ENCODE peak calls at places on chromosomes 12 and 14, in five cellular contexts. T is GM12878, L is IMR-90, A is endothelial cell of umbilical vein, J is H1. B is an unnamed sample.

GRCh38 chr12:131057722-131058515 is 104.2 kb downstream of the ADGRD1 start:
- DNase-seq in T (no peak), L (no peak), A (no peak), J (no peak), B (no peak)

GRCh38 chr12:89135976-89136634 is 216.2 kb downstream of the DUSP6 start:
- DNase-seq in T (no peak), L (peak), A (no peak), J (no peak), B (peak)

GRCh38 chr14:34568803-34569202 is 29.3 kb upstream of the EAPP start:
- DNase-seq in T (no peak), L (no peak), A (no peak), J (no peak), B (no peak)

GRCh38 chr12:19755141-19755540 is 315.8 kb downstream of the AEBP2 start:
- DNase-seq in T (no peak), L (no peak), A (no peak), J (no peak), B (no peak)

GRCh38 chr12:12008232-12008850 is 62.4 kb upstream of the BCL2L14 start:
- DNase-seq in T (no peak), L (no peak), A (no peak), J (peak), B (no peak)

GRCh38 chr12:18074001-18074400 is 16.0 kb downstream of the RERGL start:
- DNase-seq in T (no peak), L (no peak), A (no peak), J (no peak), B (no peak)

GRCh38 chr12:18864900-18865561 is 127.1 kb downstream of the CAPZA3 start:
- DNase-seq in T (no peak), L (peak), A (no peak), J (no peak), B (no peak)

GRCh38 chr12:29103539-29103974 is 45.5 kb upstream of the FAR2 start:
- DNase-seq in T (peak), L (no peak), A (no peak), J (no peak), B (no peak)

GRCh38 chr14:68099348-68100045 is 279.9 kb downstream of the RAD51B start:
- DNase-seq in T (no peak), L (no peak), A (no peak), J (no peak), B (no peak)

GRCh38 chr12:94359761-94360160 is 99.9 kb downstream of the CEP83 start:
- DNase-seq in T (no peak), L (no peak), A (no peak), J (no peak), B (no peak)

GRCh38 chr12:131827961-131828534 is at the start of gene MMP17:
- DNase-seq in T (no peak), L (peak), A (peak), J (peak), B (no peak)

GRCh38 chr12:57089259-57090245 is 638 bp downstream of the NAB2 start:
- DNase-seq in T (no peak), L (peak), A (peak), J (peak), B (no peak)

GRCh38 chr12:26831959-26832816 is 806 bp downstream of the ITPR2 start:
- DNase-seq in T (no peak), L (peak), A (peak), J (peak), B (peak)

GRCh38 chr12:93783827-93784226 is 106.7 kb downstream of the CRADD start:
- DNase-seq in T (no peak), L (no peak), A (peak), J (no peak), B (no peak)

GRCh38 chr12:120468271-120468845 is 1.2 kb downstream of the SRSF9 start:
- DNase-seq in T (no peak), L (peak), A (no peak), J (peak), B (no peak)
- H2AFZ ChIP-seq in T (no peak), L (peak), A (no peak), J (no peak), B (no peak)

DNA sequence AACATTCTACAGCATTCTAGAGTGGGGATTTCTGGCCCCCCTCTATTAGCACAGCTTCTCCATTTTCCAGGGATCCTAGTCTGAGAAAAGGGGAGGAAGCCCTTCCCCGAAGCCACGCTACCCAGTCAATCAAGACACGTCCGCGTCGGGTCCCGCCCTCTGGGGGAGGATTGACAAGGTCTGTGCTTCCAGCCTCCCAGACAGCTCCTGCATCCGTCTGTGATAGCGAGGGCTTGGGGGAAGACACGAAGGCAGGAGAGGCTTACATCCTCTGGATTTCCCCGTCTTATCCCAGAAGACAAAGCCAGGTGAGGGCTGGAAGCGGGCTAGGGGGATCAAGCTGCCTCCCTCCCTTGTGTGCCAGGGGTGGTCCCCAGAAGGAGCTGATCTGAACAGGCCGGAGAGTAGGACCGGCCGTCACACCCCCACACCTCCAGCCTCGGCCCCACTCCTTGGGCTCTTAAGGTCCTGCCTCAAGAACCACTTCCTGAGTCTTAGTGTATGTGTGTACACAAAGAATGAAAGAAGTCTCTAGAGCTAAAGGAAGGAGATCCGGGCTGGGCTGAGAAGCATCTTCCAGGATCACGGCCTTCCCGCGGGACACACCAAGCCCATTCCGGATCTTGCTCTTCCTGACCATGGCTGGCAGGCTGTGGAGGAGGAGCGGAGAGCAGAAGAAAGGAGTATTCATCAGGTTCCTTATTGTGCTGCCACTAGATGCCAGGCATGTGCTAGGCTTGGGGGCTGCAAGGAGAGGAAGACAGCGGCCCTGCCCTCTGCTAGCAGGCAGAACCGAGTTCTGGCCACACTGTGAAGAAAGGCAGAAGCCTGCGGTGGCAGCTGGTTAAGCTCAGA is 1.0 kb upstream of the CD63 start:
- DNase-seq in T (no peak), L (peak), A (peak), J (no peak), B (peak)
- TF ChIP-seq POLR2A in T (peak), L (peak), A (peak), J (no peak), B (no peak)

DNA sequence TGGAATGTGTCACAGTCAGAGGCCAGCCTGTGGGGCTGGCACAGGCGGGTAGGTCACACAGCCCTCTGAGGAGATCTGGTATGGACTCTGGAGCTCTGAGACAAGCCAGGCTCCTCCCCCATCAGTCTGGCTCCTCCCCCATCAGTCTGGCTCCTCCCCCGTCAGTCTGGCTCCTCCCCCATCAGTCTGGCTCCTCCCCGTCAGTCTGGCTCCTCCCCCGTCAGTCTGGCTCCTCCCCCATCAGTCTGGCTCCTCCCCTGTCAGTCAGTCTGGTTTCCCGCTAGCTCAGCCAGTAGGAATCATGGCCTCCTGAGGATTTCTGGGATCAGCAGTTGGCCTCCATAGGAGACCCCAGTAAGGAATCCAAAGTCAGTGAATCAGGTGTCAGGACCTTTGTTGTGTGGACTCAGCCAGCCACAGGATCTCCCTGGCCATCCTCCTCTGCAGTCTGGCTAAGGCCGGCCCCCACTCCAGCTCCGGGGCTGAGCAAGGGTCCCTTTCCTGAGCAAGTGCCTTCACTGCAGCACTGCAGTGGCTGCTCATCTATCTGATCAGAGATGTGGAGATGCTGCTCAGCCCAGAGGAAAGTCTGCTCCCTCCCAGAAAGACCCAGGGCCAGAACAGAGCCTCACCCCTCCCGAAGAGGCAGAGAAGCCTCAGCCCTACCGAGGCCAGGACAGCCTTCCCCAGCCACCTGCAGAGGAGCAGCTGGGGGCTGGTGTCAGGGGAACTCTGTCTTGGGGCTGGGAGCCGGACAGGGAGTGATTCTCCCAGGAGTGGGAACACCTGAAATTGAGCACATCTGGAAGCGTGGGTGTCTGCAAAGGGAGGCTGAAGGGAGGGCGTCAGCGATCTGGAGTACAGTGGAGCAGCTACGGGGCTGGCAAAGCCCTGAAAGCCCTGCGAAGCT is 35.7 kb downstream of the IQSEC3 start:
- DNase-seq in T (no peak), L (no peak), A (no peak), J (peak), B (peak)
- H2AFZ ChIP-seq in T (no peak), L (no peak), A (no peak), J (no peak), B (no peak)

DNA sequence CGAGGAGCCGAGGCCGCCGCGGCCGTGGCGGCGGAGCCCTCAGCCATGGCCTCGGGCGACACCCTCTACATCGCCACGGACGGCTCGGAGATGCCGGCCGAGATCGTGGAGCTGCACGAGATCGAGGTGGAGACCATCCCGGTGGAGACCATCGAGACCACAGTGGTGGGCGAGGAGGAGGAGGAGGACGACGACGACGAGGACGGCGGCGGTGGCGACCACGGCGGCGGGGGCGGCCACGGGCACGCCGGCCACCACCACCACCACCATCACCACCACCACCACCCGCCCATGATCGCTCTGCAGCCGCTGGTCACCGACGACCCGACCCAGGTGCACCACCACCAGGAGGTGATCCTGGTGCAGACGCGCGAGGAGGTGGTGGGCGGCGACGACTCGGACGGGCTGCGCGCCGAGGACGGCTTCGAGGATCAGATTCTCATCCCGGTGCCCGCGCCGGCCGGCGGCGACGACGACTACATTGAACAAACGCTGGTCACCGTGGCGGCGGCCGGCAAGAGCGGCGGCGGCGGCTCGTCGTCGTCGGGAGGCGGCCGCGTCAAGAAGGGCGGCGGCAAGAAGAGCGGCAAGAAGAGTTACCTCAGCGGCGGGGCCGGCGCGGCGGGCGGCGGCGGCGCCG is 376 bp downstream of the YY1 start:
- DNase-seq in T (no peak), L (no peak), A (peak), J (no peak), B (no peak)
- TF ChIP-seq POLR2A in T (peak), L (no peak), A (peak), J (peak), B (no peak)

GRCh38 chr12:79692860-79693605 is 2.3 kb upstream of the PAWR start:
- DNase-seq in T (no peak), L (peak), A (no peak), J (no peak), B (no peak)
- H2AFZ ChIP-seq in T (no peak), L (no peak), A (no peak), J (no peak), B (no peak)

DNA sequence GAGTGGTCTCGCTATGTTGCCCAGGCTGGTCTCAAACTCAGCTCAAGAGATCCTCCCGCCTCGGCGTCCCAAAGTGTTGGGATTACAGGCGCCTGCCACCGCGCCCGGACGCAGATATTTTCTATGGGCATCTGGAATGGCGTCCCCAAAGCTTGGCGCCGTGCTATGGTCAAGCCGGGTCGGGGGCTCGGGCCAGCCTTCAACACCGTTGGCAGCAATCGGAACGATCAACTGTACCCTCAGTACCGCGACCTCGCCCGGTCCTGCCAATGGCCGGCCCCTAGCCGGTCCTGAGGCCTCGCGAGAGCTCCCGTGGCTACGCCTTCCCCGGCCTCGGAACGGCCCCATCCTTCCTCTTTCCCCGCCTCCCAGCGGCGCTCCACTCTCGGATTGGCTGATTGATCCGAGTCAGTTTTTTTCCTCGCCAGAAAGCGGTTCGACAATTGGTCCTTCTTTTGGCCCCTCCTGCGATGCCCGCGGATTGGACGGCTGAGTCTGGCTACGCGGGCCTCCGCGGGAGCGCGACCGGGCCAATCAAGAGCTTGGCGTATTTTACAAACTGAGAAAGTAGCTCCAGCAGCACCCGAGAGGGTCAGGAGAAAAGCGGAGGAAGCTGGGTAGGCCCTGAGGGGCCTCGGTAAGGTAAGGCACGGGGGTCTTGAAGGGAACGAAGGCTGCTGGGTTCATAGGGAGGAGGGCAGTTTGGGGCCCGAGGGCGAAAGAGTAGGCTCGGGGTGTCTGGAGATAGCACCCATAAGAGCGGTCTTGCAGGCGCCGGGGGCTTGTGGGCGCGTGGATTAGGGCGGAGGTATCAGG is at the start of gene TROAP:
- DNase-seq in T (peak), L (peak), A (peak), J (peak), B (peak)
- TF ChIP-seq POLR2A in T (peak), L (no peak), A (peak), J (peak), B (peak)

DNA sequence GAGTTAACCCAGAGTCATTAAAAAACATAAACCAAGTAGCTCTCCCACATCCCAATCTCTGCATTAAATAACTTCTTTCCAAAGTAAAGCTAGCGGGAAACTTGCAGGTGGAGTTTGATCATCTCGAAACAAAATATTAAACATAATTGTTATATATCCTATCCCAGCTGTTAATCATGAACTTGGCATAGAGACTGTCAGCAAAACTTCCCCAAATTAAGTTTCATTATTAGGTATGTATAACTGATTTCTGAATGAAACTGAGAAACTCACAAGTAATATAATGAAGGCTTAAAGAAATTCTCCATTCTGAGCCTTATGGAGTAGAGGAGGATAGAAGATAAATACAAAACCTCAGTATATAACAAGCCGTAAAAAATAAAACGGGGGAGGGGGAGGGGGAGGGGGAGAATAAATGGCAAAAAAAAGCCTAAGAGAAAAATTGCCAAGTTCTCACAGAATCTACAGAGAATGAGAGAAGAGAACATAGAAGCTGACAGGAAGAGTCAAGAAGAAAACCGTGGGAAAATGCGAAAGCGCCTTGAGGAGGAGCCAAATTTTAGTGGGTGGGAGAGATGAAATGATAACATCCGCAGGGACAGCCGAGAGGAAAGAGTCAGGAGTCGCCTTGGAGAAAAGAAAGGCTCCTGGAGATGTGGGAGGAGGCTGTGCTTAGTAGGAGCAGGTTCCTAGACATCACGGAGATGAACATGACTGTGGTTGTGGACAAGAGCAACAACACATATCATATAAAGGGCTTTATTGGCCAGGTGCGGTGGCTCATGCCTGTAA is 49.6 kb downstream of the PHLDA1 start:
- DNase-seq in T (no peak), L (peak), A (peak), J (no peak), B (peak)
- H2AFZ ChIP-seq in T (peak), L (peak), A (peak), J (no peak), B (no peak)

DNA sequence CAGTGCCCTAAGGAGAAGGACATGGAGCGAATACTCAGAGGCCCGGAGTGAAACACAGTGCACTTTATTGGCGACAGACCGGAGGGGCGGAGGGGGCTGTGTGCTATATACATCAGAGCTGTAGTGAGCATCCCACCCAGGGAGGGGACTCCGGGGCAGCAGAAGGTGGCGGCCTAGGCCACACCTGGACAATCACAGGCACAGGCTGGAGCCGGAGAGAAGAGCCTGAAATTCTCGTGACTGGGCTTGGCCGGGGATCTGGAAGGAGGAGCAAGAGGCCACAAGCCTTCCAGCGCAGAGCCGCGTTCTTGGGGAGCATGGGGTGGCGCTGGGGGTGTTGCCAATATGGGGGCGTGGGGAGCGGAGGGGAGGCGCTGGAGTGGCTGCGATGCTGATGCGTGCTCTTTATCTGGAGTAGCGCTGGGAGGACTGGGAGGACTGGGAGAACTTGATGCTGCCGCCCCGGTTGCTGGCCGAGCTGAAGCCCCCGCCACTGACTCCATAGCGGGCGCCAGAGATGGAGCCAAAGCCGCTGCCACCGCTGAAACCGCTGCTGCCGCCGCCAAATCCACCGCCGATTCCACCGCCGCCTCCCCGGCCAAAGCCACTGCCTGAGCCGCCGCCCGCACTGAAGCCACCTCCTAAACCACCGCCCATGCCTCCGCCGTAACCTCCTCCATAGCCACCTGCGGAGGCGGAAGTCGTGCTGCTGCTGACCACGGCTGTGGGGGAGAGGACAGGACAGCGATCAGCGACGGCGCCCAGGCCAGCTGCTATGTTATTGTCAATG is 6.1 kb downstream of the KRT3 start:
- DNase-seq in T (no peak), L (no peak), A (no peak), J (no peak), B (no peak)
- TF ChIP-seq POLR2A in T (no peak), L (no peak), A (no peak), J (no peak), B (no peak)

B was measured in HCT116.